ENCODE peak calls at places on chromosomes 6 and 20, in eight cellular contexts. S is heart left ventricle; X is fibroblast of mammary gland; Z is progenitor cell of endocrine pancreas; L is CD8-positive, alpha-beta T cell; G is osteocyte; T is HFFc6; Q is CD4-positive, alpha-beta T cell. J is an unnamed sample.

GRCh38 chr6:127199470-127199869 is 67.2 kb upstream of the RNF146 start:
- DNase-seq in X (no peak), T (no peak), G (no peak), L (no peak), Z (no peak), Q (no peak), S (no peak), J (no peak)

GRCh38 chr6:6987749-6988148 is 120.0 kb upstream of the RREB1 start:
- DNase-seq in G (no peak), L (no peak), X (no peak), Z (no peak), Q (no peak), S (no peak), T (no peak), J (no peak)

GRCh38 chr6:31203345-31203979 is 33.0 kb upstream of the POU5F1 start:
- DNase-seq in Q (peak; percentile 43), L (peak; percentile 74), S (no peak), G (no peak), T (peak; percentile 52), X (peak; percentile 83), Z (no peak), J (peak; percentile 34)

GRCh38 chr6:78749326-78749725 is 118.0 kb upstream of the IRAK1BP1 start:
- DNase-seq in G (no peak), Q (no peak), T (peak; percentile 28), L (no peak), X (peak; percentile 57), S (no peak), Z (no peak), J (no peak)

GRCh38 chr20:36264426-36265246 is 28.4 kb downstream of the AAR2 start:
- DNase-seq in Z (no peak), S (no peak), G (no peak), X (no peak), Q (no peak), L (no peak), T (no peak), J (no peak)

GRCh38 chr6:90256698-90257485 is 39.8 kb downstream of the BACH2 start:
- DNase-seq in X (peak; percentile 88), T (peak; percentile 59), Z (no peak), S (no peak), G (no peak), L (peak; percentile 30), Q (no peak), J (no peak)

GRCh38 chr6:16372029-16372776 is 133.8 kb downstream of the GMPR start:
- DNase-seq in Q (no peak), S (no peak), L (no peak), T (no peak), G (no peak), Z (no peak), X (no peak), J (no peak)

GRCh38 chr20:37726321-37726720 is 32.5 kb downstream of the CTNNBL1 start:
- DNase-seq in L (no peak), T (no peak), Z (no peak), G (no peak), Q (no peak), S (no peak), X (no peak), J (no peak)

GRCh38 chr6:134077301-134077700 is 24.9 kb upstream of the SLC2A12 start:
- DNase-seq in Q (no peak), L (no peak), G (no peak), S (no peak), X (no peak), Z (no peak), T (peak; percentile 8), J (no peak)

GRCh38 chr20:44134897-44135810 is 51.8 kb downstream of the JPH2 start:
- DNase-seq in L (no peak), T (peak; percentile 11), X (no peak), G (no peak), Q (no peak), S (peak; percentile 22), Z (no peak), J (no peak)

GRCh38 chr20:884983-885952 is 30.9 kb downstream of the ANGPT4 start:
- DNase-seq in L (no peak), S (peak; percentile 60), X (peak; percentile 9), Q (no peak), G (no peak), Z (peak; percentile 54), T (no peak), J (no peak)

GRCh38 chr20:20235681-20236080 is 132.2 kb upstream of the INSM1 start:
- DNase-seq in X (no peak), Q (no peak), G (no peak), T (no peak), Z (no peak), S (no peak), L (no peak), J (no peak)

GRCh38 chr6:52788478-52788877 is 15.1 kb downstream of the GSTA1 start:
- DNase-seq in Q (no peak), G (no peak), L (no peak), X (no peak), S (no peak), T (no peak), Z (no peak), J (no peak)

GRCh38 chr6:74091133-74091793 is 395.3 kb downstream of the CD109 start:
- DNase-seq in T (no peak), Q (no peak), Z (no peak), S (no peak), L (no peak), X (peak; percentile 64), G (no peak), J (peak; percentile 15)

GRCh38 chr6:87473419-87473903 is 687 bp downstream of the SLC35A1 start:
- DNase-seq in T (no peak), S (peak; percentile 67), X (peak; percentile 49), Z (no peak), Q (peak; percentile 57), G (no peak), L (peak; percentile 69), J (peak; percentile 75)

GRCh38 chr6:16739329-16739801 is 21.9 kb downstream of the ATXN1 start:
- DNase-seq in X (peak; percentile 75), Z (no peak), G (no peak), Q (no peak), S (no peak), T (peak; percentile 61), L (no peak), J (no peak)

GRCh38 chr20:11443382-11444119 is 474.1 kb upstream of the BTBD3 start:
- DNase-seq in T (no peak), Z (no peak), X (no peak), L (no peak), G (no peak), Q (no peak), S (no peak), J (no peak)

GRCh38 chr6:124393536-124393935 is 568.7 kb upstream of the RNF217 start:
- DNase-seq in Z (no peak), S (no peak), T (no peak), G (no peak), X (peak; percentile 21), L (no peak), Q (no peak), J (no peak)

GRCh38 chr6:30130887-30131862 is 4.8 kb upstream of the TRIM40 start:
- DNase-seq in L (peak; percentile 78), Q (peak; percentile 48), Z (peak; percentile 25), T (peak; percentile 81), S (peak; percentile 56), X (peak; percentile 81), G (no peak), J (peak; percentile 85)

GRCh38 chr6:25436760-25437159 is 157.6 kb downstream of the CARMIL1 start:
- DNase-seq in S (no peak), Q (no peak), L (no peak), X (no peak), T (no peak), G (no peak), Z (no peak), J (no peak)
- TF ChIP-seq CTCF in S (no peak), Q (no peak), L (no peak), X (no peak), T (no peak), G (no peak), Z (no peak), J (no peak)

GRCh38 chr20:4445780-4446179 is 275.9 kb upstream of the PRND start:
- DNase-seq in L (no peak), T (no peak), Z (no peak), Q (no peak), G (no peak), S (no peak), X (no peak), J (no peak)

GRCh38 chr20:4451487-4451886 is 270.2 kb upstream of the PRND start:
- DNase-seq in Q (no peak), S (no peak), T (no peak), G (no peak), Z (no peak), L (no peak), X (peak; percentile 39), J (no peak)

GRCh38 chr20:4445331-4445730 is 276.4 kb upstream of the PRND start:
- DNase-seq in L (no peak), Q (no peak), G (no peak), T (no peak), S (no peak), X (no peak), Z (no peak), J (no peak)

GRCh38 chr20:4453369-4453768 is 268.3 kb upstream of the PRND start:
- DNase-seq in X (peak; percentile 32), Q (no peak), S (no peak), L (no peak), T (no peak), Z (no peak), G (no peak), J (no peak)

DNA sequence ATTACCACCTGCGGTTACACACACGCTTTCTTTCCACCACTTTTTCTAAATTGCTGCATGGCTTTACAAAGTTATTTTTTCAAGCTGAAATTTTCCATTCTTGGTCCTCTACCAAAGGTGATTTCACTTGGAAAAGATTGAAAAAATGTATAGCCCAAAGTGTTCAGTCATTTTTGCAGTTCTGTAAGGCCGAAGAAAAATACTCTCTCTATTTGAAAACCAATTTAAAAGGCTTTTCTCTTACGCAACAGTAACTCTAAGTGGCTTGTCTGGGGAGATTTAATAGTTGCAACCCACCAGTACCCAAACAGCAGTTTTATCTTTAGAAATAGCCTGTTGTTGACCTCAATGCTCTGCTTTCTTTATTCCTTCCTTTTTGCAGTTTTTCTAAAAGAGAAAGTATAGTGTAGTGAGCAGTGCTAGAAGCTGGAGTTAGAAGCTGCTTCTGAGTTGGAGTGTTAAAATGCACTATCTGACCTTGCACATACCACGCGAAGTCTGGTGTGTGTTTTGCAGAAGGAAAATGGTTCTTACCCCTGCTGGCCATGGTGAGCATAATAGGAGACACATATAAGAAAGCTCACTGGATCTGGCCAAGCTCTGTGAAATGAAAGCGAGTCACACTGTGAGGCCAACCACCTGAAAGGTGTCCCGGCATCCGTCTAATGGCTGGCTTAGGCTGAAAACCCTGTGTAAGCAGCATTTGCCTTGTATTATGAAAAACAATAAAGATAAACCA is 271.6 kb upstream of the PRND start:
- DNase-seq in X (peak; percentile 30), S (no peak), G (no peak), Q (no peak), Z (no peak), L (no peak), T (peak; percentile 67), J (no peak)
- TF ChIP-seq CTCF in X (peak; percentile 25), S (peak; percentile 14), G (peak; percentile 23), Q (no peak), Z (peak; percentile 26), L (no peak), T (peak; percentile 66), J (no peak)

GRCh38 chr6:119978274-119978889 is 628.8 kb upstream of the MAN1A1 start:
- DNase-seq in L (no peak), G (no peak), Z (no peak), T (no peak), Q (no peak), X (peak; percentile 45), S (no peak), J (peak; percentile 13)
- TF ChIP-seq CTCF in L (no peak), G (peak; percentile 67), Z (peak; percentile 67), T (peak; percentile 53), Q (no peak), X (peak; percentile 75), S (peak; percentile 52), J (peak; percentile 33)

GRCh38 chr20:50992733-50993457 is 30.0 kb downstream of the KCNG1 start:
- DNase-seq in G (no peak), L (peak; percentile 41), X (peak; percentile 86), T (peak; percentile 47), Z (no peak), Q (no peak), S (no peak), J (peak; percentile 65)
- TF ChIP-seq CTCF in G (peak; percentile 66), L (peak; percentile 46), X (peak; percentile 90), T (peak; percentile 84), Z (peak; percentile 66), Q (no peak), S (peak; percentile 46), J (peak; percentile 22)